ENCODE peak calls at places on chromosome 19, in nine cellular contexts. J is aorta; W is ascending aorta; P is A549; R is lower lobe of right lung; A is CD4-positive, alpha-beta memory T cell; C is esophagus muscularis mucosa; E is transverse colon; K is effector memory CD4-positive, alpha-beta T cell. L is an unnamed sample.

GRCh38 chr19:19349365-19349764 is 28.7 kb downstream of the MAU2 start:
- DNase-seq in J (no peak), W (no peak), P (no peak), R (no peak), A (no peak), C (no peak), E (no peak), K (no peak), L (no peak)

GRCh38 chr19:33524024-33524664 is 2.6 kb upstream of the PEPD start:
- DNase-seq in J (no peak), W (no peak), P (no peak), R (no peak), A (no peak), C (no peak), E (peak), K (no peak), L (no peak)

GRCh38 chr19:54096642-54097106 is 3.9 kb downstream of the OSCAR start:
- DNase-seq in J (peak), W (no peak), P (peak), R (no peak), A (peak), C (no peak), E (peak), K (no peak), L (no peak)

GRCh38 chr19:3062165-3063105 is at the start of gene TLE5:
- DNase-seq in J (peak), W (peak), P (no peak), R (peak), A (peak), C (no peak), E (peak), K (peak), L (peak)

GRCh38 chr19:17001603-17002183 is 24.9 kb downstream of the CPAMD8 start:
- DNase-seq in J (no peak), W (no peak), P (no peak), R (no peak), A (peak), C (no peak), E (no peak), K (peak), L (peak)

GRCh38 chr19:5293607-5294089 is 47.0 kb downstream of the PTPRS start:
- DNase-seq in J (peak), W (no peak), P (no peak), R (no peak), A (no peak), C (no peak), E (no peak), K (no peak), L (no peak)

GRCh38 chr19:42095814-42096230 is 19.9 kb downstream of the ZNF574 start:
- DNase-seq in J (no peak), W (no peak), P (no peak), R (peak), A (no peak), C (no peak), E (no peak), K (no peak), L (no peak)

GRCh38 chr19:11861301-11861700 is 12.8 kb downstream of the ZNF439 start:
- DNase-seq in J (no peak), W (no peak), P (no peak), R (no peak), A (no peak), C (no peak), E (no peak), K (no peak), L (no peak)

GRCh38 chr19:51690359-51691121 is 2.6 kb upstream of the SPACA6 start:
- DNase-seq in J (peak), W (peak), P (peak), R (peak), A (peak), C (peak), E (peak), K (peak), L (peak)

GRCh38 chr19:57317503-57317902 is 2.8 kb upstream of the ZNF543 start:
- DNase-seq in J (no peak), W (no peak), P (no peak), R (no peak), A (no peak), C (no peak), E (no peak), K (no peak), L (no peak)

GRCh38 chr19:50794778-50795664 is 4.8 kb downstream of the ACP4 start:
- DNase-seq in J (no peak), W (no peak), P (peak), R (no peak), A (no peak), C (no peak), E (no peak), K (no peak), L (no peak)

GRCh38 chr19:5772416-5772815 is 12.1 kb downstream of the PRR22 start:
- DNase-seq in J (no peak), W (no peak), P (no peak), R (no peak), A (no peak), C (no peak), E (no peak), K (no peak), L (no peak)

GRCh38 chr19:44308011-44308410 is 3.2 kb upstream of the ZNF235 start:
- DNase-seq in J (no peak), W (no peak), P (no peak), R (no peak), A (no peak), C (no peak), E (no peak), K (no peak), L (no peak)

GRCh38 chr19:1000095-1000494 is at the start of gene GRIN3B:
- DNase-seq in J (peak), W (no peak), P (peak), R (peak), A (peak), C (no peak), E (peak), K (peak), L (peak)

GRCh38 chr19:30135797-30136196 is 193.8 kb downstream of the URI1 start:
- DNase-seq in J (peak), W (no peak), P (no peak), R (no peak), A (no peak), C (no peak), E (no peak), K (no peak), L (no peak)

GRCh38 chr19:54928299-54928698 is 19.0 kb downstream of the NLRP7 start:
- DNase-seq in J (no peak), W (no peak), P (peak), R (no peak), A (no peak), C (no peak), E (no peak), K (no peak), L (no peak)

GRCh38 chr19:5451494-5451893 is 3.7 kb upstream of the ZNRF4 start:
- DNase-seq in J (no peak), W (no peak), P (no peak), R (no peak), A (no peak), C (no peak), E (no peak), K (no peak), L (no peak)

GRCh38 chr19:35272954-35273649 is 4.3 kb downstream of the USF2 start:
- DNase-seq in J (no peak), W (no peak), P (no peak), R (no peak), A (no peak), C (no peak), E (no peak), K (no peak), L (no peak)

GRCh38 chr19:6414033-6414643 is 10.5 kb downstream of the KHSRP start:
- DNase-seq in J (no peak), W (no peak), P (no peak), R (no peak), A (no peak), C (no peak), E (no peak), K (no peak), L (no peak)

GRCh38 chr19:35363711-35364425 is 5.6 kb downstream of the FFAR3 start:
- DNase-seq in J (no peak), W (no peak), P (no peak), R (no peak), A (no peak), C (peak), E (no peak), K (no peak), L (no peak)

GRCh38 chr19:54017266-54017665 is 25.8 kb downstream of the CACNG6 start:
- DNase-seq in J (no peak), W (no peak), P (peak), R (no peak), A (no peak), C (no peak), E (no peak), K (no peak), L (no peak)

GRCh38 chr19:44142014-44142523 is 715 bp downstream of the ZNF234 start:
- DNase-seq in J (no peak), W (no peak), P (no peak), R (no peak), A (no peak), C (no peak), E (no peak), K (no peak), L (no peak)

GRCh38 chr19:8321067-8321759 is at the start of the genes NDUFA7 and RPS28:
- DNase-seq in J (peak), W (peak), P (peak), R (peak), A (peak), C (peak), E (peak), K (peak), L (peak)

GRCh38 chr19:5534787-5535586 is 32.8 kb downstream of the TINCR start:
- DNase-seq in J (no peak), W (no peak), P (peak), R (no peak), A (no peak), C (no peak), E (no peak), K (no peak), L (no peak)

GRCh38 chr19:57807541-57807940 is 7.2 kb downstream of the ZNF552 start:
- DNase-seq in J (no peak), W (no peak), P (no peak), R (no peak), A (no peak), C (no peak), E (no peak), K (no peak), L (no peak)

GRCh38 chr19:14248578-14249011 is 42.6 kb upstream of the ADGRL1 start:
- DNase-seq in J (no peak), W (peak), P (peak), R (no peak), A (peak), C (no peak), E (peak), K (no peak), L (peak)

GRCh38 chr19:42794751-42795150 is 29.3 kb upstream of the PSG8 start:
- DNase-seq in J (no peak), W (no peak), P (no peak), R (no peak), A (no peak), C (no peak), E (no peak), K (no peak), L (no peak)

GRCh38 chr19:49167857-49168409 is 10.3 kb downstream of the TRPM4 start:
- DNase-seq in J (no peak), W (no peak), P (no peak), R (no peak), A (no peak), C (no peak), E (peak), K (no peak), L (no peak)

GRCh38 chr19:47716270-47716937 is 3.2 kb downstream of the EHD2 start:
- DNase-seq in J (no peak), W (no peak), P (no peak), R (no peak), A (no peak), C (no peak), E (no peak), K (no peak), L (no peak)
- H3K27ac ChIP-seq in J (no peak), W (peak), P (no peak), R (no peak), A (no peak), C (peak), E (peak), K (no peak), L (no peak)

GRCh38 chr19:40552848-40553247 is 23.8 kb upstream of the SHKBP1 start:
- DNase-seq in J (no peak), W (no peak), P (no peak), R (no peak), A (no peak), C (no peak), E (no peak), K (no peak), L (no peak)
- H3K4me3 ChIP-seq in J (no peak), W (no peak), P (no peak), R (no peak), A (no peak), C (no peak), E (no peak), K (no peak), L (no peak)

GRCh38 chr19:40232479-40232878 is 6.0 kb upstream of the CCNP start:
- DNase-seq in J (no peak), W (no peak), P (no peak), R (no peak), A (no peak), C (no peak), E (no peak), K (no peak), L (no peak)

GRCh38 chr19:40231544-40232424 is 5.3 kb upstream of the CCNP start:
- DNase-seq in J (no peak), W (no peak), P (no peak), R (no peak), A (no peak), C (no peak), E (no peak), K (no peak), L (no peak)

GRCh38 chr19:40233811-40234389 is 7.4 kb upstream of the CCNP start:
- DNase-seq in J (no peak), W (no peak), P (no peak), R (no peak), A (no peak), C (no peak), E (no peak), K (no peak), L (no peak)

GRCh38 chr19:40234429-40235237 is 8.1 kb upstream of the CCNP start:
- DNase-seq in J (no peak), W (no peak), P (no peak), R (peak), A (no peak), C (no peak), E (no peak), K (no peak), L (no peak)

GRCh38 chr19:40232949-40233810 is 6.7 kb upstream of the CCNP start:
- DNase-seq in J (no peak), W (no peak), P (no peak), R (no peak), A (no peak), C (no peak), E (no peak), K (no peak), L (no peak)
- H3K27ac ChIP-seq in J (no peak), W (no peak), P (no peak), R (no peak), A (no peak), C (no peak), E (no peak), K (no peak), L (no peak)

DNA sequence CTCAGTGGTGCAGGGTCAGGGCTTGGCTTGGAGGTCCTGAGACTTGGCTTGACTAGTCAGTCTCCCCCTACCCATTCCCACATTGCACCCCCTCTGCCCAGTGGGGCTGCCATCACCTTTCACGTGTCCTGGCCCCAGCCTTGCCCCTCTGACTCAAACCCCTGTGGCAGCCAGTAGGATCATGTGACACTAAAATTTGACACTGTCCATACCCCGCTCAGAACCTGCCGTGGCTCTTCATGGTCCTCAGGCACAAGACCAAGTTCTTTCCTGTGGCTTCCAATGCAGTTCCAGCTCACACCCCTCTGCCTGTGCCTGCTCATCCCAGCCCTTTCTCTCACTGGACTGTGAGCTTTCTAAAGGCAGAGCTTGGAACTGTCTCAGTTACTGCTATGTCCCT is 2.2 kb downstream of the PSMD8 start:
- DNase-seq in J (no peak), W (no peak), P (no peak), R (no peak), A (no peak), C (no peak), E (no peak), K (no peak), L (no peak)
- H3K4me3 ChIP-seq in J (no peak), W (no peak), P (no peak), R (no peak), A (no peak), C (no peak), E (no peak), K (no peak), L (no peak)